ENCODE peak calls at places on chromosome X, in eight cellular contexts. M is GM23338, C is cardiac muscle cell, B is ascending aorta, I is lower lobe of right lung, H is A549, S is progenitor cell of endocrine pancreas, Z is AG09319. J is an unnamed sample.

GRCh38 chrX:98350940-98351339 is 1467.2 kb downstream of the RPA4 start:
- DNase-seq in M (no peak), C (no peak), B (no peak), I (no peak), H (no peak), S (no peak), Z (no peak), J (no peak)

GRCh38 chrX:135632353-135632752 is 81.1 kb upstream of the CT45A1 start:
- DNase-seq in M (no peak), C (no peak), B (no peak), I (no peak), H (no peak), S (no peak), Z (no peak), J (no peak)

GRCh38 chrX:110588164-110588563 is 207.5 kb downstream of the CHRDL1 start:
- DNase-seq in M (no peak), C (peak; percentile 56), B (no peak), I (no peak), H (no peak), S (no peak), Z (no peak), J (no peak)

GRCh38 chrX:49850028-49850427 is 20.9 kb downstream of the PAGE4 start:
- DNase-seq in M (no peak), C (no peak), B (no peak), I (no peak), H (no peak), S (no peak), Z (no peak), J (no peak)

GRCh38 chrX:120560405-120560841 is 339 bp downstream of the CUL4B start:
- DNase-seq in M (no peak), C (peak; percentile 39), B (no peak), I (peak; percentile 39), H (no peak), S (no peak), Z (peak; percentile 10), J (no peak)

GRCh38 chrX:36443007-36443406 is 523.5 kb downstream of the CFAP47 start:
- DNase-seq in M (no peak), C (no peak), B (no peak), I (no peak), H (no peak), S (no peak), Z (no peak), J (no peak)

GRCh38 chrX:108299101-108299591 is 139.1 kb downstream of the COL4A6 start:
- DNase-seq in M (peak; percentile 9), C (peak; percentile 56), B (no peak), I (no peak), H (no peak), S (no peak), Z (no peak), J (no peak)

GRCh38 chrX:318068-318738 is 393 bp downstream of the GTPBP6 start:
- DNase-seq in M (peak; percentile 100), C (peak; percentile 100), B (peak; percentile 97), I (peak; percentile 99), H (peak; percentile 96), S (peak; percentile 91), Z (peak; percentile 93), J (peak; percentile 100)

GRCh38 chrX:145821898-145822567 is 4.4 kb downstream of the SLITRK2 start:
- DNase-seq in M (peak; percentile 8), C (no peak), B (no peak), I (no peak), H (no peak), S (no peak), Z (no peak), J (no peak)

GRCh38 chrX:85503258-85504158 is 124.0 kb upstream of the POF1B start:
- DNase-seq in M (no peak), C (no peak), B (no peak), I (no peak), H (no peak), S (no peak), Z (no peak), J (no peak)

GRCh38 chrX:13212191-13212651 is 107.6 kb downstream of the ATXN3L start:
- DNase-seq in M (no peak), C (no peak), B (no peak), I (no peak), H (no peak), S (no peak), Z (no peak), J (no peak)

GRCh38 chrX:65681810-65682209 is 14.4 kb downstream of the MSN start:
- DNase-seq in M (no peak), C (no peak), B (no peak), I (no peak), H (no peak), S (no peak), Z (no peak), J (no peak)

GRCh38 chrX:144715356-144715755 is 531.9 kb upstream of the SPANXN1 start:
- DNase-seq in M (no peak), C (no peak), B (no peak), I (no peak), H (no peak), S (no peak), Z (no peak), J (no peak)

GRCh38 chrX:19799319-19800182 is 87.8 kb downstream of the SH3KBP1 start:
- DNase-seq in M (no peak), C (no peak), B (no peak), I (no peak), H (no peak), S (no peak), Z (no peak), J (no peak)

GRCh38 chrX:45735571-45735970 is 534.9 kb upstream of the DIPK2B start:
- DNase-seq in M (no peak), C (no peak), B (no peak), I (no peak), H (no peak), S (no peak), Z (no peak), J (no peak)

GRCh38 chrX:142184756-142185602 is 20.1 kb downstream of the MAGEC2 start:
- DNase-seq in M (no peak), C (no peak), B (no peak), I (no peak), H (no peak), S (no peak), Z (no peak), J (no peak)

GRCh38 chrX:100872161-100872560 is 2.0 kb downstream of the NOX1 start:
- DNase-seq in M (no peak), C (no peak), B (no peak), I (no peak), H (no peak), S (no peak), Z (no peak), J (no peak)

GRCh38 chrX:41259516-41259915 is 74.4 kb upstream of the DDX3X start:
- DNase-seq in M (peak; percentile 14), C (no peak), B (no peak), I (no peak), H (no peak), S (no peak), Z (no peak), J (peak; percentile 52)

GRCh38 chrX:69051901-69052300 is 113.4 kb downstream of the PJA1 start:
- DNase-seq in M (no peak), C (no peak), B (no peak), I (no peak), H (no peak), S (no peak), Z (no peak), J (no peak)

GRCh38 chrX:144627947-144628346 is 619.4 kb upstream of the SPANXN1 start:
- DNase-seq in M (no peak), C (no peak), B (no peak), I (no peak), H (no peak), S (no peak), Z (no peak), J (no peak)

GRCh38 chrX:25523574-25523973 is 507.8 kb upstream of the ARX start:
- DNase-seq in M (peak; percentile 62), C (peak; percentile 47), B (no peak), I (no peak), H (peak; percentile 10), S (no peak), Z (no peak), J (peak; percentile 45)
- TF ChIP-seq CTCF in M (peak; percentile 64), C (peak; percentile 40), B (no peak), I (peak; percentile 19), H (peak; percentile 39), S (peak; percentile 55), Z (peak; percentile 9), J (peak; percentile 62)

GRCh38 chrX:153794018-153794896 is at the start of the genes IDH3G and SSR4:
- DNase-seq in M (peak; percentile 90), C (peak; percentile 91), B (peak; percentile 48), I (peak; percentile 94), H (peak; percentile 96), S (peak; percentile 84), Z (peak; percentile 87), J (peak; percentile 94)
- TF ChIP-seq CTCF in M (peak; percentile 19), C (no peak), B (peak; percentile 13), I (no peak), H (no peak), S (peak; percentile 15), Z (no peak), J (peak; percentile 21)

DNA sequence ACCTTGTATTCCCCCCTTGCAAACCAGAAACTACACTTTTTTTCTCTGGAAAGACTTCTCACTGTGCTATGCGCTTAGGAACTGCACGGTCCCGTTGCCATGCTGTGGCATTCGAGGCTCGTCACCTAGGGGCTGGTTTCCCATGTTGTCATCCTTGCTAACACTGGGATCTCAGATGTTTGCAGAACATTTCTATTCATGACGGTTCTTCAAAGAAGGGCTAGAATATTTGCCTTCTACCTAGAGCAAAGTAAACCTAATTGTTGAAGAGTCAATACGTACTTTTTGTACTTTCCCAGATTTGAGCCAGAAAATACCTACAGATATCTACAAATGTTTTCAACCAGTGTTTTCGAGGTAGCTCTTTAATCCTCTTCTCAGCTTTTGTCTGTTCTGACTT is 41.0 kb downstream of the RS1 start:
- DNase-seq in M (no peak), C (no peak), B (no peak), I (no peak), H (no peak), S (no peak), Z (no peak), J (no peak)
- TF ChIP-seq CTCF in M (no peak), C (no peak), B (no peak), I (no peak), H (no peak), S (no peak), Z (no peak), J (no peak)

DNA sequence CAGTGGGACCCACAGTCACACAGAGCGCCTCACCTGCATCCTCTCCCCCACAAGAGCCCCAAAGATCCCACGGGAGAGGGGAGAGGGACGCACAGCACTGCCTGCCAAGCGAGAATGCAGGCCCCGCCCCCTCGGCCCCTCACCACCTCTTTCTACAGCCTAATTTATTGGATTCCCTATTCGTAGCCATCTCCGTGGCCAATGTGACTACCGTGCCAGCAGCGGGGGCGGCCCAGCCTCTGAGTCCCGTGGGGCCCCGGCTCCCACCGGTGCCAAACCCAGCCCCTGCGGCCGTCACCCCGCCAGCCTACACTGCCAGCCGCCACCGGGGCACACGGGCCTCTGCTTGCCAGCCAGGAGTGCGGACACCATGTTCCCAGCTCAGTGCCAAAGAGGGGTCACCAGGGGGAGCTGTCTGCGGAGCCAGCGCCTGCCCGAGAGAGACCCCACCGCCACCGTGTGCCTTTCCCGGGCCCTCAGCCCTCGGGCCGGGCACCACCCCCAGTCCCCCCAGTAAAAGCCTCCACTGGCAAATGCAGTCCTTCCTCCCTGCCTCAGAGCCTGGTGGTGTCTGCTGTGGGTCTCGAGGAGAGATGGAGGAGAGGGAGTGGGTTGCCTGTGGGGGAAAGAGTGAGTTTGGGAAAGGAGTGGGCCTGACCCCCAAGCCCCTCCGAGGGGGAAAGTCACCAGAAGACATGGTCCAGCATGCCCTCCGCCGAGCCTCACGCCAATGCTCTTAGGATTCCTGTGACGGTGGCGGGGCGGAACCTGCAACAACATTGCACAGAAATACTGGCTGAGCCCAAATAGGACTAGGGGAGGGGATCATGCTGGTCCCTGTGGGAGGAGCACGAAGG is 19.6 kb upstream of the PLXNB3 start:
- DNase-seq in M (peak; percentile 48), C (peak; percentile 11), B (no peak), I (no peak), H (no peak), S (no peak), Z (no peak), J (peak; percentile 76)
- TF ChIP-seq CTCF in M (peak; percentile 48), C (no peak), B (no peak), I (peak; percentile 0), H (peak; percentile 1), S (peak; percentile 44), Z (peak; percentile 13), J (peak; percentile 59)